ENCODE peak calls at places on chromosome 16, in six cellular contexts. X is activated naive CD8-positive, alpha-beta T cell treated with anti-CD3 and anti-CD28 coated beads for 36 hours; F is stimulated activated CD4-positive, alpha-beta T cell treated with anti-CD3 and anti-CD28 coated beads, Interleukin-1b, Interleukin-23, amount 100 ng/mL, for 4 hours; N is A549; B is GM04504; H is T-helper 2 cell. S is an unnamed sample.

GRCh38 chr16:89448656-89449055 is 41.7 kb downstream of the ANKRD11 start:
- DNase-seq in X (no peak), F (no peak), N (no peak), B (no peak), H (no peak), S (no peak)

GRCh38 chr16:725041-725376 is 1.2 kb downstream of the CCDC78 start:
- DNase-seq in X (no peak), F (no peak), N (no peak), B (no peak), H (no peak), S (no peak)

GRCh38 chr16:68313116-68313515 is 2.3 kb downstream of the PRMT7 start:
- DNase-seq in X (no peak), F (no peak), N (no peak), B (no peak), H (no peak), S (no peak)

GRCh38 chr16:61890346-61890745 is 145.9 kb downstream of the CDH8 start:
- DNase-seq in X (no peak), F (no peak), N (peak), B (no peak), H (no peak), S (no peak)

GRCh38 chr16:57771141-57771785 is 31.0 kb downstream of the KIFC3 start:
- DNase-seq in X (no peak), F (no peak), N (no peak), B (no peak), H (no peak), S (no peak)

GRCh38 chr16:87581867-87582220 is 20.5 kb upstream of the JPH3 start:
- DNase-seq in X (no peak), F (no peak), N (peak), B (peak), H (no peak), S (no peak)

GRCh38 chr16:86926695-86927094 is 348.3 kb downstream of the FOXL1 start:
- DNase-seq in X (no peak), F (no peak), N (no peak), B (no peak), H (no peak), S (no peak)

GRCh38 chr16:20906225-20906870 is 5.8 kb downstream of the LYRM1 start:
- DNase-seq in X (no peak), F (no peak), N (peak), B (peak), H (no peak), S (no peak)

GRCh38 chr16:3509470-3509928 is 8.7 kb downstream of the CLUAP1 start:
- DNase-seq in X (peak), F (peak), N (no peak), B (no peak), H (no peak), S (no peak)

GRCh38 chr16:89007371-89008249 is 30.6 kb upstream of the CBFA2T3 start:
- DNase-seq in X (no peak), F (no peak), N (no peak), B (no peak), H (no peak), S (no peak)

GRCh38 chr16:55501549-55502322 is 7.1 kb upstream of the LPCAT2 start:
- DNase-seq in X (no peak), F (no peak), N (no peak), B (no peak), H (no peak), S (no peak)